ENCODE peak calls at places on chromosomes 12 and 14, in nine cellular contexts. H is kidney epithelial cell, A is BE2C, G is OCI-LY7, D is epithelial cell of proximal tubule, K is psoas muscle, T is cardiac fibroblast, V is neuronal stem cell, E is GM12865. N is an unnamed sample.

GRCh38 chr12:119239040-119239439 is 60.3 kb downstream of the HSPB8 start:
- DNase-seq in D (no peak), T (no peak), A (no peak), H (no peak), K (no peak), G (no peak), V (no peak), E (no peak), N (no peak)

GRCh38 chr12:47249719-47250506 is 170.2 kb upstream of the AMIGO2 start:
- DNase-seq in E (no peak), D (no peak), H (no peak), V (no peak), T (no peak), K (no peak), G (no peak), A (no peak), N (peak)

GRCh38 chr14:25041898-25042297 is 8.0 kb downstream of the STXBP6 start:
- DNase-seq in E (no peak), A (no peak), D (no peak), G (no peak), V (no peak), T (no peak), H (no peak), K (no peak), N (no peak)

GRCh38 chr14:69786628-69787027 is 10.4 kb downstream of the SLC10A1 start:
- DNase-seq in G (no peak), V (no peak), T (no peak), D (no peak), K (no peak), H (no peak), E (no peak), A (no peak), N (no peak)

GRCh38 chr12:76020731-76021672 is 10.6 kb downstream of the PHLDA1 start:
- DNase-seq in H (peak), V (no peak), G (no peak), E (peak), A (no peak), T (peak), K (no peak), D (peak), N (peak)

GRCh38 chr14:37709419-37710195 is 114.2 kb downstream of the TTC6 start:
- DNase-seq in H (no peak), A (no peak), K (no peak), E (no peak), G (peak), T (peak), D (no peak), V (no peak), N (peak)

GRCh38 chr12:79997115-79997805 is 62.4 kb upstream of the PPP1R12A start:
- DNase-seq in G (peak), V (no peak), A (no peak), D (no peak), H (no peak), K (no peak), E (peak), T (peak), N (peak)

GRCh38 chr14:68814376-68815287 is 21.8 kb upstream of the ZFP36L1 start:
- DNase-seq in E (peak), V (no peak), T (peak), D (no peak), G (peak), K (no peak), A (no peak), H (peak), N (peak)

GRCh38 chr12:1488908-1489381 is 105.4 kb downstream of the FBXL14 start:
- DNase-seq in H (no peak), K (no peak), E (no peak), V (peak), A (no peak), D (no peak), T (peak), G (no peak), N (no peak)

GRCh38 chr12:3149505-3150307 is 72.5 kb downstream of the TSPAN9 start:
- DNase-seq in E (no peak), H (no peak), G (no peak), T (no peak), V (no peak), A (no peak), D (no peak), K (no peak), N (peak)

GRCh38 chr14:65241125-65241752 is 138.9 kb upstream of the MAX start:
- DNase-seq in H (no peak), G (no peak), V (no peak), D (no peak), T (no peak), A (no peak), E (peak), K (no peak), N (no peak)

GRCh38 chr12:30695327-30696102 is at the start of gene IPO8:
- DNase-seq in T (peak), E (peak), A (peak), D (peak), V (peak), H (peak), K (peak), G (peak), N (peak)

GRCh38 chr14:53367631-53368030 is 214.5 kb upstream of the DDHD1 start:
- DNase-seq in T (peak), V (no peak), E (no peak), G (no peak), K (no peak), H (no peak), D (no peak), A (no peak), N (peak)

GRCh38 chr12:107349008-107349747 is 255.8 kb upstream of the CRY1 start:
- DNase-seq in V (no peak), G (no peak), A (no peak), E (no peak), K (no peak), H (peak), T (peak), D (peak), N (peak)

GRCh38 chr12:108606492-108606891 is 8.6 kb upstream of the TMEM119 start:
- DNase-seq in E (no peak), K (no peak), H (no peak), V (no peak), G (no peak), T (no peak), A (no peak), D (no peak), N (no peak)

GRCh38 chr12:109153711-109154434 is 37.5 kb downstream of the ACACB start:
- DNase-seq in D (no peak), V (peak), E (no peak), T (no peak), G (no peak), H (no peak), A (no peak), K (no peak), N (no peak)

GRCh38 chr12:72448089-72448488 is 175.9 kb downstream of the TRHDE start:
- DNase-seq in V (no peak), A (no peak), E (no peak), D (no peak), T (no peak), H (no peak), G (no peak), K (no peak), N (no peak)

GRCh38 chr14:42224053-42224888 is 617.6 kb downstream of the LRFN5 start:
- DNase-seq in H (peak), T (peak), A (peak), K (peak), V (peak), G (peak), E (peak), D (no peak), N (peak)

GRCh38 chr14:74882103-74882920 is 596 bp downstream of the DLST start:
- DNase-seq in E (peak), H (no peak), D (no peak), A (peak), T (peak), G (peak), V (peak), K (peak), N (peak)

GRCh38 chr14:24207104-24207543 is 1.6 kb downstream of the TSSK4 start:
- DNase-seq in G (peak), T (no peak), A (no peak), E (no peak), D (no peak), H (no peak), V (no peak), K (no peak), N (no peak)

GRCh38 chr12:121582583-121583333 is 1.9 kb upstream of the KDM2B start:
- DNase-seq in G (peak), K (no peak), D (no peak), T (peak), A (no peak), H (no peak), E (no peak), V (peak), N (peak)

GRCh38 chr12:50251619-50252300 is 31.6 kb downstream of the LIMA1 start:
- DNase-seq in D (no peak), K (no peak), G (no peak), V (no peak), H (no peak), E (peak), A (no peak), T (no peak), N (no peak)

GRCh38 chr12:50050410-50051280 is 6.8 kb upstream of the ASIC1 start:
- DNase-seq in G (no peak), K (peak), D (no peak), E (no peak), H (no peak), A (peak), V (no peak), T (peak), N (peak)

GRCh38 chr12:124392271-124392990 is 97.5 kb downstream of the RFLNA start:
- DNase-seq in A (peak), V (no peak), G (peak), E (no peak), H (no peak), D (no peak), K (peak), T (peak), N (no peak)

GRCh38 chr12:124875803-124876132 is 12.1 kb upstream of the SCARB1 start:
- DNase-seq in V (no peak), H (no peak), G (no peak), E (no peak), T (no peak), D (no peak), A (no peak), K (no peak), N (no peak)

GRCh38 chr12:75825686-75826085 is 205.9 kb downstream of the PHLDA1 start:
- DNase-seq in A (no peak), H (peak), K (no peak), V (no peak), T (peak), E (no peak), D (peak), G (no peak), N (peak)

GRCh38 chr14:23326491-23327332 is 5.5 kb downstream of the PABPN1 start:
- DNase-seq in D (no peak), V (no peak), A (no peak), H (no peak), K (no peak), E (no peak), T (peak), G (no peak), N (no peak)

GRCh38 chr12:79187032-79187431 is 322.5 kb downstream of the SYT1 start:
- DNase-seq in G (no peak), T (no peak), H (no peak), V (no peak), E (no peak), D (no peak), A (no peak), K (no peak), N (peak)

GRCh38 chr12:18782827-18783226 is 44.9 kb downstream of the CAPZA3 start:
- DNase-seq in E (no peak), G (no peak), V (no peak), T (no peak), H (no peak), A (no peak), D (no peak), K (no peak), N (no peak)

GRCh38 chr14:61616524-61617185 is 78.7 kb upstream of the HIF1A start:
- DNase-seq in D (no peak), E (no peak), H (peak), V (no peak), G (no peak), A (no peak), K (no peak), T (peak), N (peak)

GRCh38 chr14:71130491-71131179 is 223.4 kb downstream of the PCNX1 start:
- DNase-seq in V (no peak), D (no peak), T (peak), G (peak), H (no peak), K (no peak), E (peak), A (no peak), N (peak)

GRCh38 chr14:45290547-45290946 is 37.5 kb upstream of the MIS18BP1 start:
- DNase-seq in D (no peak), V (no peak), H (no peak), K (no peak), T (no peak), G (no peak), A (no peak), E (peak), N (no peak)

GRCh38 chr12:125280482-125281377 is 215.5 kb downstream of the AACS start:
- DNase-seq in V (peak), T (no peak), G (no peak), A (no peak), E (peak), D (no peak), H (no peak), K (no peak), N (no peak)

GRCh38 chr14:105229099-105229655 is 19.2 kb upstream of the BTBD6 start:
- DNase-seq in V (no peak), K (no peak), A (no peak), G (no peak), H (no peak), D (no peak), E (no peak), T (no peak), N (no peak)

GRCh38 chr14:50725761-50726160 is 57.7 kb upstream of the SAV1 start:
- DNase-seq in D (no peak), G (no peak), A (no peak), V (no peak), K (no peak), T (no peak), H (no peak), E (no peak), N (no peak)

GRCh38 chr12:124240493-124240892 is 54.4 kb upstream of the RFLNA start:
- DNase-seq in K (no peak), D (no peak), A (peak), H (no peak), T (peak), G (peak), V (no peak), E (peak), N (no peak)

DNA sequence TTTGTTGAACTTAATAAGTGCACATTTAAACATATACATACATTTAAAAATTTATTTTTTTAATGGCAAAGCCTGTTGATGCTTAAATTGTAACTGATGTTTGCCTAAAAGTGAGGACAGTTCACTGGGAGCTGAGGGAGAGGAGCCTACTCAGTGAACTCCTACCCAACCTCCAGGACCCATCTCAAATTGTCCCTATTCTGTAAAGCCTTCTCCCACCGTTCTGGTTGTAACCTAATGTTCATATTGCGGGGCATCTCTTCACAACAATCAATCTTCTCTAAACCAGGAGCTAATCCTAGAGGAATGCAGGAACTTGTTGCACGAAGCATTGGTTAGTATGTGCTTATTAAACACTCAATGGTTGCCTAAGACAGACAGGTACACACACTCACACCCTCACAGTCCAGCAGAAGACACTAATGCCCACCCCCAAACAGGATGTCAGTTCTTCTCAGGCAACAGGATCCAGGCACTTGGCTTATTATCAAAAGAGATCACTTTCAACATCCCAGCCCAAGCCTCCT is 1.8 kb downstream of the CLMN start:
- DNase-seq in H (no peak), V (no peak), G (no peak), T (no peak), E (no peak), D (no peak), A (no peak), K (no peak), N (no peak)
- H3K4me3 ChIP-seq in H (no peak), V (no peak), G (no peak), T (no peak), E (no peak), D (peak), A (no peak), K (peak), N (no peak)

GRCh38 chr12:123142948-123143752 is 7.7 kb downstream of the PITPNM2 start:
- DNase-seq in D (no peak), E (no peak), A (peak), V (no peak), G (no peak), T (no peak), K (no peak), H (no peak), N (no peak)

GRCh38 chr12:123142518-123142840 is 8.4 kb downstream of the PITPNM2 start:
- DNase-seq in G (no peak), D (no peak), V (no peak), T (no peak), A (no peak), H (no peak), K (no peak), E (no peak), N (no peak)

GRCh38 chr12:123139926-123140674 is 10.8 kb downstream of the PITPNM2 start:
- DNase-seq in A (no peak), K (peak), H (no peak), V (no peak), D (no peak), G (no peak), T (peak), E (no peak), N (peak)

GRCh38 chr12:123140675-123141614 is 9.9 kb downstream of the PITPNM2 start:
- DNase-seq in K (no peak), T (no peak), D (no peak), G (no peak), A (no peak), H (no peak), V (no peak), E (no peak), N (no peak)

GRCh38 chr12:123141615-123142517 is 9.0 kb downstream of the PITPNM2 start:
- DNase-seq in V (no peak), K (peak), T (peak), H (no peak), A (no peak), D (peak), E (no peak), G (no peak), N (peak)
- H3K4me3 ChIP-seq in V (no peak), K (no peak), T (no peak), H (no peak), A (no peak), D (peak), E (no peak), G (no peak), N (peak)

GRCh38 chr14:67529947-67530935 is 2.8 kb upstream of the PLEKHH1 start:
- DNase-seq in G (no peak), A (no peak), E (no peak), H (no peak), T (no peak), V (no peak), D (no peak), K (no peak), N (no peak)

GRCh38 chr14:67532998-67533753 is at the start of gene PLEKHH1:
- DNase-seq in V (peak), G (no peak), A (peak), D (no peak), T (peak), H (no peak), E (peak), K (peak), N (peak)

GRCh38 chr14:67532606-67532997 is 488 bp upstream of the PLEKHH1 start:
- DNase-seq in G (no peak), H (no peak), E (no peak), K (no peak), V (no peak), D (no peak), T (no peak), A (no peak), N (no peak)

GRCh38 chr14:67536087-67536486 is 3.0 kb downstream of the PLEKHH1 start:
- DNase-seq in G (no peak), T (no peak), D (no peak), V (no peak), A (no peak), E (no peak), K (no peak), H (no peak), N (no peak)

GRCh38 chr14:67533754-67534085 is 630 bp downstream of the PLEKHH1 start:
- DNase-seq in H (no peak), E (no peak), V (no peak), T (no peak), D (no peak), K (no peak), G (no peak), A (no peak), N (no peak)
- H3K4me3 ChIP-seq in H (peak), E (no peak), V (peak), T (peak), D (peak), K (peak), G (no peak), A (peak), N (no peak)

DNA sequence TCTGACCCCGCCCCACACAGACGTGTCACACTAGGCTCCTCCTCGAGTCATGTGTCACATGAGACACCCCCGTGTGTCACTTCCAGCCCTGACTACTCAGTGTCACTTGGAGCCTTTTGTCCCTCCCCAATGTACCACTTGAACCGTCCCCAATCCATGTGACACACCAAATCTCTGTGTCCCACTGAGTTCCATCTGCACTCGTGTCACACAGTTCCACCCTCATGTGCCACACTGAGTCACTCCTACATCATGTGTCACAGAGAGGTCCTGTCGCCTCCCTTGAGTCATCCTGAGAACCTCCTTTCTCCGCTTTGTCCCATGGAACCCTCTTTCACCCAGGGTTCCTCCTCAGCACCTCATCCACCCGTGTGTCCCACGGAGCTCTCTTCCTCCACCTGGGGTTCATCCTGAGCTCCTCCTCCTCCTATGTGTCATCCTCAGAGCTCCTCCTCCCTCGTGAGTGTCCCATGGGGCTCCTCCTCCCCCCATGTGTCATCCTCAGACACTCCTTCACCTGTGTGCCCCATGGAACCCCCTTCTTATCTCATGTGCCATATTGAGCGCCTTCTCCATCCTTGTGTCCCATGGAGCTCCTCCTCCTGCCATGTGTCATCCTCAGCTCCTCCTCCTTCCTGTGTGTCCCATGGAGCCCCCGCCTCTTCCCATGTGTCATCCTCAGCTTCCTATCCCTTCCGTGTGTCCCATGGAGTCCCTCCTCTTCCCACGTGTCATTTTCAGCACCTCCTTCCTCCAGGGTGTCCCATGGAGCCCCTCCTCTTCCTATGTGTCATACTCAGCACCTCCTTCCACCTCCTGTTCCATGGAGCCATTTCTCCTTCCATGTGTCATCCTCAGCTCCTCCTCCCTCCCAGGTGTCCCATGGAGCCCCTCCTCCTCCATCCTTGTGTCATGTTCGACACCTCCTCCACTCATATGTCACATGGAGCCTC is 32.0 kb downstream of the RTL1 start:
- DNase-seq in V (no peak), H (no peak), G (no peak), D (no peak), A (peak), E (no peak), T (peak), K (no peak), N (peak)
- H3K4me3 ChIP-seq in V (no peak), H (no peak), G (no peak), D (no peak), A (no peak), E (no peak), T (no peak), K (no peak), N (no peak)

N was measured in fibroblast of the aortic adventitia.